ENCODE peak calls at places on chromosomes 13 and 19, in six cellular contexts. B is SK-N-SH, V is HCT116, F is GM12878, Z is H1, T is K562. D is an unnamed sample.
A peak's percentile ranks its signal among the peaks of the same experiment; 100 is the strongest.

GRCh38 chr19:10230904-10231623 is at the start of gene S1PR2:
- DNase-seq in B (peak; percentile 97), V (peak; percentile 49), F (no peak), Z (no peak), T (peak; percentile 93), D (peak; percentile 63)

GRCh38 chr19:38949580-38950367 is 19.0 kb downstream of the MRPS12 start:
- DNase-seq in B (peak; percentile 99), V (no peak), F (no peak), Z (peak; percentile 87), T (no peak), D (no peak)

GRCh38 chr13:42720116-42720857 is 61.1 kb upstream of the FAM216B start:
- DNase-seq in B (no peak), V (peak; percentile 60), F (peak; percentile 13), Z (no peak), T (no peak), D (peak; percentile 26)

GRCh38 chr19:2270157-2270571 is 11.8 kb downstream of the PEAK3 start:
- DNase-seq in B (no peak), V (no peak), F (no peak), Z (no peak), T (peak; percentile 65), D (no peak)

GRCh38 chr13:107373551-107373950 is 805.6 kb upstream of the ARGLU1 start:
- DNase-seq in B (no peak), V (no peak), F (no peak), Z (no peak), T (no peak), D (peak; percentile 47)

GRCh38 chr19:19538077-19538764 is at the start of gene CILP2:
- DNase-seq in B (peak; percentile 96), V (no peak), F (no peak), Z (no peak), T (no peak), D (peak; percentile 42)

GRCh38 chr19:34452671-34453253 is 24.6 kb downstream of the UBA2 start:
- DNase-seq in B (no peak), V (no peak), F (no peak), Z (no peak), T (no peak), D (no peak)

GRCh38 chr19:1864480-1865171 is 1.2 kb upstream of the KLF16 start:
- DNase-seq in B (peak; percentile 90), V (no peak), F (no peak), Z (no peak), T (peak; percentile 79), D (no peak)

GRCh38 chr19:56332695-56333094 is 18.1 kb upstream of the ZSCAN5A start:
- DNase-seq in B (no peak), V (no peak), F (no peak), Z (no peak), T (no peak), D (no peak)

GRCh38 chr19:56333506-56333905 is 18.9 kb upstream of the ZSCAN5A start:
- DNase-seq in B (peak; percentile 64), V (peak; percentile 48), F (no peak), Z (no peak), T (peak; percentile 52), D (peak; percentile 85)
- TF ChIP-seq JUND in B (no peak), V (no peak), F (no peak), Z (no peak), T (no peak), D (no peak)

DNA sequence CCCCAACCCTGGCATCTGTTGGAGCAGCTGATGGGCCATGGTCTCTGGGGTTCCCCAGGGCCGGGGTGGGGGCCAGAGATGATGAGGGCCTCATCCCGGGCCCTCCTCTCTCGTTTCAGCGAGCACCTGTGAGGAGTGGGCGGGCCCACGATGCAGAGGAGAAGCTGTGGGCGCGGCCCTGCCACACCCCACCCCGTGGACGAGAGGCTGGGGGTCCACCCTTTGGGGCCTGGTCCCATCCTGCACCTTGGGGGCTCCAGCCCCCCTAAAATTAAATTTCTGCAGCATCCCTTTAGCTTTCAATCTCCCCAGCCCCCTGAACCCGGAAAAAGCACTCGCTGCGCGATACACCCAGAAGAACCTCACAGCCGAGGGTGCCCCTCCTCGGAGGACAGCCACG is 5.6 kb downstream of the HMG20B start:
- DNase-seq in B (peak; percentile 5), V (no peak), F (no peak), Z (no peak), T (no peak), D (no peak)
- TF ChIP-seq JUND in B (no peak), V (no peak), F (no peak), Z (no peak), T (no peak), D (no peak)

DNA sequence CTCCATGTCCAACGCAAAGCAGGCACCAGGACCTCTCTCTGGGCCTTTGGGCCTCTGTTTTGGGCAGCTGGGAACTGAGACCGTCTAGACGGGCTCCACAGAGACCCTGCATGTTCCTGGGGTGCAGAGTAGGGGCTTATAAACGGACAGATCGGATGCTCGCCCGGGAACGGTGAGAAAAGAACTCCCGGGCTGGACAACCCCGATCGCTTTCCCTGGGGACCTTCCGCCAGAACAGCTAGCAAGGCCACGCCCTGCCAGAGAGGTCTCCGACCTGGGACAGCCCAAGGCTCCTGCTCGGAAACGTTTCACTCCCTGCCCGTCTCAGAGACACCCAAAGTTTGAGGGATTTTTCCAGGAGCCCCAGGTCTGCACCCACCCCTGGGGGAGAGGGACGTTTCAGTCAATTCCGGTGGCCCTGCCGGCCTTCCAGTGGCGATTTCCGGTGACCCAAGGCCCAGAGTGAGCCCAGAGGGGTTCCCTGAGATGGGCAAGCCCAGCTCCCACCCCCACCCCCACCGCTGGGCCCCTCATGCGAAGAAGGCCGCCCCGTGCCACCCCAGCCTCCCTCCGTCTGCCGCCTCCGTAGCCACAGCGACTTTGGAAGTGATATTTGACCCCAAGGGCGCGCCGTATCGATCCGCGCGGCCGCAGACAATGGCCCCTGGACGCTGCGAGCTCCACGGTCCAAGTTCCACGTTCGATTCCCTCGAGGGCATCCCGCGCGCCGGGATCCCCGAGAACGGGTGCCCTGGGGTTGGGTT is 1.7 kb downstream of the NR2F6 start:
- DNase-seq in B (peak; percentile 71), V (no peak), F (no peak), Z (no peak), T (peak; percentile 46), D (no peak)
- TF ChIP-seq JUND in B (no peak), V (no peak), F (no peak), Z (no peak), T (no peak), D (no peak)

GRCh38 chr19:28465317-28466086 is 747.4 kb downstream of the UQCRFS1 start:
- DNase-seq in B (no peak), V (no peak), F (no peak), Z (no peak), T (no peak), D (no peak)

GRCh38 chr19:28463493-28464053 is 749.4 kb downstream of the UQCRFS1 start:
- DNase-seq in B (no peak), V (no peak), F (no peak), Z (no peak), T (no peak), D (no peak)

GRCh38 chr19:28468701-28469459 is 744.1 kb downstream of the UQCRFS1 start:
- DNase-seq in B (no peak), V (no peak), F (no peak), Z (no peak), T (no peak), D (no peak)

GRCh38 chr19:28469544-28469943 is 743.4 kb downstream of the UQCRFS1 start:
- DNase-seq in B (no peak), V (no peak), F (no peak), Z (no peak), T (no peak), D (no peak)

DNA sequence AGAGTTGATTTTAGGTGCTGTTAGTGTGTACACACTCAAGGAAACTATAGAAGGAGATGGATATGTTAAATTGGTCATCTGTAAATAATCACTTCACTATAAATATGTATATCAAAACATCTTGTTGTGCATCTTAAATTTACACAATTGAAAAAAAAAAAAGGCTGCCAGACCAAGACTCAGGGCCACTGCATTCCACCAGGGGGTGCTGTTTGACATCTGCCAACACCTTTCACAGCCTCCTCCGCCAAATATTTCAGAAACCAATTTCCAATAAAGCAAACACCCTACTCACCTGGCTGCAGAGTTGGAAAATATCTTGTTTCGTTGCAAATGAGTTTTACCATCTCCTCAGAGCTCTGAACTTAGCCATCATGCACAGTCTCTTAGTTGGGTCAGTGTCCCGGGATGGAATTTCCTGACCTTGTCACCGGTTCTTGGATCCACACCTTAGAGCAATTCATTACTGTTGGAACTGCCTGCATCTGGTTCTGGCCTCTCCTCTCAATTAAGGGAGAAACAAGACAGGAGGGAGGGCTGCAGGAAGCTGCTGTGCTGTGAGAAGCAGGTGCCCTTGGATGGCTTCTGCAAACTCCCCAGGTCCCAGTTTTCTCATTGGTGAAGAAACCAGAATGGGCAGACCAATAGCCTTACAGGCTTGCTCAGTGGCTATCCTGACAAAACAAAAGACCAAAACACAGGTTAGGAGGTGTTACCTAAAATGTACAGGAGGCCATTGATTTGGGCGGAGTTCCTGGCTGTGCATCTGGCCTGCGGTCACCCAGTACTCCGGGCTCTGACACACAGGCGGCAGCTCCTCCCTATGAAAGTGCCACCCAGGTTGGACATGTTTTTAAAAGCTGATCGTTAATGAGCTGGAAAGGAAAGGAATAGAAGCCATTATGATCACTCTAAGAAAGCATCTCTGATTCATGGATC is 746.6 kb downstream of the UQCRFS1 start:
- DNase-seq in B (peak; percentile 57), V (no peak), F (no peak), Z (no peak), T (peak; percentile 70), D (peak; percentile 7)
- TF ChIP-seq JUND in B (no peak), V (no peak), F (no peak), Z (no peak), T (peak; percentile 10), D (no peak)

DNA sequence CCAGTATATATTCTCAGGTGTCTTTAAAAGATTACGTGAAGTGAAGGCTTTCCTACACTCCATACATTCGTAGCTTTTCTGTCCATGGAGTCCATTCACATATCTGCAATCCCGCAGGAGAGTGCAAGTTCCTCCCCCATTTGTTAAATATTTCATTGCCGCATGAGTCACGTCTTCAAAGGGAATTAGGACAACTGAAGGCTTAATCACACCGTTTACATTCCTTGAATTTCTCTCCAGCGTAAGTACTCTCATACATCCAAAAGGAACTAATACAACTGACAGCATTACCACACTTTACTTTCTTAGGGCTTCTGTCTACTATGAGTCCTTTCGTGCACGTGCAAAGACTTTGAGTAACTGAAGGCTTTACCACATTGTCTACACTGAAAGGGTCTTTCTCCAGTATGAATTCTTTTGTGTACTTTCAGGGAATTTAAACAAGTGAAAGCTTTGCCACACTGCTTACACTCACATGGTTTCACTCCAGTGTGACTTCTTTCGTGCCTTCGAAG is 29.0 kb upstream of the ZNF564 start:
- DNase-seq in B (no peak), V (peak; percentile 12), F (no peak), Z (no peak), T (no peak), D (no peak)
- TF ChIP-seq JUND in B (no peak), V (peak; percentile 33), F (no peak), Z (no peak), T (no peak), D (no peak)

GRCh38 chr13:104473936-104474335 is 1407.7 kb upstream of the SLC10A2 start:
- DNase-seq in B (no peak), V (no peak), F (no peak), Z (no peak), T (no peak), D (no peak)

GRCh38 chr13:104477256-104477655 is 1411.0 kb upstream of the SLC10A2 start:
- DNase-seq in B (no peak), V (no peak), F (no peak), Z (no peak), T (no peak), D (no peak)
- TF ChIP-seq JUND in B (no peak), V (no peak), F (no peak), Z (no peak), T (no peak), D (no peak)

DNA sequence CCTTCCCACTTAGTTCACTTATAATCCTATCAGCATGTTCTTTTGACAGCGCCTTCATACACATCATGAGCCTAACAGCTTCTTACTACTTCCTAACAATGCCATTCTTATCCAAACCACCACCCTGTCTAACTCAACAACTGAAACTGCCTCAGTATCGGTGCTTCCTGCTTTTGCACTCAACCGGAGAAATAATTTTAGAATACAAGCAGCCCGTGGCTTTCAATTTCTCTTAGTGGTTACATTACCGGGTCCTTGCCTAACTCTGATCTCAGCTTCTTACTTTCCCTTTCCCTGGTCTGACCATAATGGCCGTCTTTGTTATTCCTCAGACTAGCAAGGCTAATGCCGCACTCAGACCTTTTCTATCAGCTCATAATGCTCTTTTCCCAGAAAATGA is 17.0 kb downstream of the ZFP82 start:
- DNase-seq in B (no peak), V (no peak), F (no peak), Z (no peak), T (no peak), D (no peak)
- TF ChIP-seq JUND in B (no peak), V (no peak), F (no peak), Z (no peak), T (no peak), D (no peak)